ENCODE peak calls at places on chromosomes 11 and 22, in four cellular contexts. One of them, this sample, is unnamed.
A peak's percentile ranks its signal among the peaks of the same experiment; 100 is the strongest.

GRCh38 chr11:16713594-16713993 is 24.9 kb upstream of the C11orf58 start:
- DNase-seq in progenitor cell of endocrine pancreas: no peak
- DNase-seq in heart right ventricle: no peak
- DNase-seq in mammary epithelial cell: no peak
- DNase-seq in this sample: no peak

GRCh38 chr11:124311677-124312076 is 2.1 kb downstream of the OR8D1 start:
- DNase-seq in progenitor cell of endocrine pancreas: no peak
- DNase-seq in heart right ventricle: no peak
- DNase-seq in mammary epithelial cell: no peak
- DNase-seq in this sample: no peak

GRCh38 chr11:88367310-88367709 is 29.8 kb upstream of the CTSC start:
- DNase-seq in progenitor cell of endocrine pancreas: no peak
- DNase-seq in heart right ventricle: no peak
- DNase-seq in mammary epithelial cell: no peak
- DNase-seq in this sample: no peak

GRCh38 chr22:45084400-45084920 is 74.7 kb upstream of the PHF21B start:
- DNase-seq in progenitor cell of endocrine pancreas: no peak
- DNase-seq in heart right ventricle: no peak
- DNase-seq in mammary epithelial cell: no peak
- DNase-seq in this sample: no peak

GRCh38 chr11:71556018-71556417 is 7.8 kb downstream of the KRTAP5-9 start:
- DNase-seq in progenitor cell of endocrine pancreas: no peak
- DNase-seq in heart right ventricle: no peak
- DNase-seq in mammary epithelial cell: no peak
- DNase-seq in this sample: no peak

GRCh38 chr11:95145430-95146063 is 55.9 kb downstream of the ENDOD1 start:
- DNase-seq in progenitor cell of endocrine pancreas: no peak
- DNase-seq in heart right ventricle: no peak
- DNase-seq in mammary epithelial cell: no peak
- DNase-seq in this sample: no peak

GRCh38 chr11:737366-737765 is 9.9 kb upstream of the TALDO1 start:
- DNase-seq in progenitor cell of endocrine pancreas: no peak
- DNase-seq in heart right ventricle: no peak
- DNase-seq in mammary epithelial cell: no peak
- DNase-seq in this sample: no peak

GRCh38 chr11:113488931-113489351 is 13.7 kb upstream of the DRD2 start:
- DNase-seq in progenitor cell of endocrine pancreas: no peak
- DNase-seq in heart right ventricle: no peak
- DNase-seq in mammary epithelial cell: peak; percentile 46
- DNase-seq in this sample: no peak

GRCh38 chr11:11382858-11383532 is 29.9 kb upstream of the CSNK2A3 start:
- DNase-seq in progenitor cell of endocrine pancreas: no peak
- DNase-seq in heart right ventricle: no peak
- DNase-seq in mammary epithelial cell: no peak
- DNase-seq in this sample: no peak

GRCh38 chr11:67303989-67304411 is 670 bp downstream of the SSH3 start:
- DNase-seq in progenitor cell of endocrine pancreas: no peak
- DNase-seq in heart right ventricle: peak; percentile 45
- DNase-seq in mammary epithelial cell: peak; percentile 22
- DNase-seq in this sample: no peak

GRCh38 chr11:68325894-68326220 is 13.5 kb downstream of the LRP5 start:
- DNase-seq in progenitor cell of endocrine pancreas: no peak
- DNase-seq in heart right ventricle: no peak
- DNase-seq in mammary epithelial cell: no peak
- DNase-seq in this sample: no peak

GRCh38 chr11:114025329-114025907 is 34.1 kb upstream of the ZBTB16 start:
- DNase-seq in progenitor cell of endocrine pancreas: no peak
- DNase-seq in heart right ventricle: no peak
- DNase-seq in mammary epithelial cell: no peak
- DNase-seq in this sample: no peak

GRCh38 chr11:110093407-110094297 is 460 bp downstream of the ZC3H12C start:
- DNase-seq in progenitor cell of endocrine pancreas: peak; percentile 44
- DNase-seq in heart right ventricle: peak; percentile 64
- DNase-seq in mammary epithelial cell: peak; percentile 63
- DNase-seq in this sample: peak; percentile 78

GRCh38 chr11:103051158-103051801 is 40.7 kb downstream of the DCUN1D5 start:
- DNase-seq in progenitor cell of endocrine pancreas: no peak
- DNase-seq in heart right ventricle: no peak
- DNase-seq in mammary epithelial cell: no peak
- DNase-seq in this sample: no peak

GRCh38 chr22:35355744-35356420 is 25.0 kb upstream of the HMOX1 start:
- DNase-seq in progenitor cell of endocrine pancreas: no peak
- DNase-seq in heart right ventricle: no peak
- DNase-seq in mammary epithelial cell: no peak
- DNase-seq in this sample: no peak

GRCh38 chr11:113396693-113397092 is 9.1 kb downstream of the ANKK1 start:
- DNase-seq in progenitor cell of endocrine pancreas: no peak
- DNase-seq in heart right ventricle: no peak
- DNase-seq in mammary epithelial cell: no peak
- DNase-seq in this sample: no peak

GRCh38 chr11:47507016-47507631 is 45.8 kb downstream of the CELF1 start:
- DNase-seq in progenitor cell of endocrine pancreas: no peak
- DNase-seq in heart right ventricle: no peak
- DNase-seq in mammary epithelial cell: no peak
- DNase-seq in this sample: no peak
- TF ChIP-seq CTCF in progenitor cell of endocrine pancreas: no peak
- TF ChIP-seq CTCF in heart right ventricle: no peak
- TF ChIP-seq CTCF in mammary epithelial cell: no peak
- TF ChIP-seq CTCF in this sample: no peak

DNA sequence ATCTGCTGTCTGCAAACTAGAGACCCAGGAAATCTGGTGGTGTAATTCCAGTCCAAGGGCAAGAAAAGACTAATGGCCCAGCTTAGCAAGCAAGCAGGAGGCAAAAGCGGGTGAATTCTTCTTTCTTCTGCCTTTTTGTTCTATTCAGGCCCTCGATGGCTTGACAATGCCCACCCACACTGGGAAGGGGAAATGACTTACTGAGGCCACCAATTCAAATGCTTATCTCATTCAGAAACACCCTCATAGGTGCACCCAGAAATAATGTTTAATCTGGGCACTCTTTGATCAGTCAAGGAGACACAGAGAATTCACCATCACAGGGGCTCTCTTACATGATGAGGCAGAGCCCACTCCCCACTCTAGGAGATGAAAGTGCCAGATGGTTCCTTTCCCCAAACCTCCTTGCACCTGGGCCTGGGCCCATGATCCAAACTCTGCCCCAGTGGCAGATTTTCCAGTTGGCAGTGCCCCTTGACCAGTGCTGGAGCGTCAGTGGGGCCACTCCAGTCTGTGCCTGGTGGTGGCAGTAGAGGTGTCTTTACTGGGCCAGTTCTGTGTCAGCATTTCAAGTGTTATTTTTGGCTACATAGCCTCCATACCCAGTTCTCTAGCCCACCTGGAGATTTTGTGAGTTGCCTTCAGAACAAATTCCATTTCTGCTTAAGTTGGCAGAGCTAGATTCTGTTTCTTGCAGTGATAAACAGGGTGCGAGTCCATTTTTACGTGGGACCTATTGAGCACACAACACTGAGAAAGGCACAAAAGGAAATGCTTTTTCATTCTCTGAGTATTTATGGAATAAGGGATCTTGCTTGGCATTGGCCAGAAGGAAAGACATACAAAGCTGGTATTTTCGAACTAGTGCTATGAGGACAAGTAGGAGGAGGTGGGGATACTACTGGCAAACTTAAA is 7.5 kb downstream of the ELMOD1 start:
- DNase-seq in progenitor cell of endocrine pancreas: no peak
- DNase-seq in heart right ventricle: no peak
- DNase-seq in mammary epithelial cell: no peak
- DNase-seq in this sample: no peak
- TF ChIP-seq CTCF in progenitor cell of endocrine pancreas: peak; percentile 52
- TF ChIP-seq CTCF in heart right ventricle: no peak
- TF ChIP-seq CTCF in mammary epithelial cell: peak; percentile 40
- TF ChIP-seq CTCF in this sample: peak; percentile 60

DNA sequence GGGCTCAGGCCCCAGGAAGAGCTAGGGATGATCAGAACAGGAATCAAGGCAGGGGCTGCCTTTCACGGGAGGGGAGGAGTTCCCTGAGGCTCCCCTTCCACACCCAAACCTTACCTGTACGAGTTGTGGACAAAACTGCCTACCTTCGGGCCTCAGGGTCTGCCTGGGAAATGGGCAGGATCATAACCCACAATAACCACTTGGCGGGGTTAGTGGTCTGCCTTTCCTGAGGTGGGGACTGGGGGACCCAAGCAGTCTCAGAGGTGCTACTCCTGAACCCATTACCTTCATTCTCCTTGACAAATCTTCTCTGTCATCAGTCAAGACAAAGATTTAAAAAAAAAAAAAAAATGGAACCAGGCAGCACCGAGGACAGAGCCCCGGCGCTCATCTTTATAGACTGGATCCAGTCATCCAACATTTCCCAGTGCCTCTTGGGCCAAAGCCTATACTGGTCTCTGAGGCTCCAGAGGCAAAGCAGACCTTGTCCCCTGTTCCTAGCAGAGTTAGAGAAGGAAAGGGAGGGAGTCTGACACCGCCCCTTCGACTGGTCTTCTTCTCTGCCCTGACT is 14.2 kb downstream of the P2RY6 start:
- DNase-seq in progenitor cell of endocrine pancreas: no peak
- DNase-seq in heart right ventricle: no peak
- DNase-seq in mammary epithelial cell: no peak
- DNase-seq in this sample: no peak
- TF ChIP-seq CTCF in progenitor cell of endocrine pancreas: no peak
- TF ChIP-seq CTCF in heart right ventricle: no peak
- TF ChIP-seq CTCF in mammary epithelial cell: no peak
- TF ChIP-seq CTCF in this sample: no peak

GRCh38 chr11:64564947-64565889 is 25.8 kb upstream of the SLC22A12 start:
- DNase-seq in progenitor cell of endocrine pancreas: no peak
- DNase-seq in heart right ventricle: no peak
- DNase-seq in mammary epithelial cell: no peak
- DNase-seq in this sample: no peak
- TF ChIP-seq CTCF in progenitor cell of endocrine pancreas: peak; percentile 36
- TF ChIP-seq CTCF in heart right ventricle: no peak
- TF ChIP-seq CTCF in mammary epithelial cell: no peak
- TF ChIP-seq CTCF in this sample: peak; percentile 33

GRCh38 chr11:126918556-126918955 is 82.0 kb downstream of the KIRREL3 start:
- DNase-seq in progenitor cell of endocrine pancreas: no peak
- DNase-seq in heart right ventricle: no peak
- DNase-seq in mammary epithelial cell: no peak
- DNase-seq in this sample: no peak

GRCh38 chr11:126924381-126924780 is 76.2 kb downstream of the KIRREL3 start:
- DNase-seq in progenitor cell of endocrine pancreas: no peak
- DNase-seq in heart right ventricle: no peak
- DNase-seq in mammary epithelial cell: no peak
- DNase-seq in this sample: no peak

GRCh38 chr11:126919147-126919823 is 81.3 kb downstream of the KIRREL3 start:
- DNase-seq in progenitor cell of endocrine pancreas: no peak
- DNase-seq in heart right ventricle: no peak
- DNase-seq in mammary epithelial cell: no peak
- DNase-seq in this sample: no peak

GRCh38 chr11:126917531-126918204 is 82.9 kb downstream of the KIRREL3 start:
- DNase-seq in progenitor cell of endocrine pancreas: no peak
- DNase-seq in heart right ventricle: no peak
- DNase-seq in mammary epithelial cell: peak; percentile 96
- DNase-seq in this sample: no peak

GRCh38 chr11:126920833-126921232 is 79.7 kb downstream of the KIRREL3 start:
- DNase-seq in progenitor cell of endocrine pancreas: no peak
- DNase-seq in heart right ventricle: no peak
- DNase-seq in mammary epithelial cell: no peak
- DNase-seq in this sample: no peak
- TF ChIP-seq CTCF in progenitor cell of endocrine pancreas: no peak
- TF ChIP-seq CTCF in heart right ventricle: no peak
- TF ChIP-seq CTCF in mammary epithelial cell: no peak
- TF ChIP-seq CTCF in this sample: no peak

GRCh38 chr11:32374261-32374711 is 61.1 kb downstream of the WT1 start:
- DNase-seq in progenitor cell of endocrine pancreas: no peak
- DNase-seq in heart right ventricle: no peak
- DNase-seq in mammary epithelial cell: no peak
- DNase-seq in this sample: no peak
- TF ChIP-seq CTCF in progenitor cell of endocrine pancreas: peak; percentile 53
- TF ChIP-seq CTCF in heart right ventricle: peak; percentile 46
- TF ChIP-seq CTCF in mammary epithelial cell: peak; percentile 44
- TF ChIP-seq CTCF in this sample: peak; percentile 68

GRCh38 chr22:39654959-39655579 is 84.5 kb downstream of the CACNA1I start:
- DNase-seq in progenitor cell of endocrine pancreas: no peak
- DNase-seq in heart right ventricle: no peak
- DNase-seq in mammary epithelial cell: no peak
- DNase-seq in this sample: no peak
- TF ChIP-seq CTCF in progenitor cell of endocrine pancreas: no peak
- TF ChIP-seq CTCF in heart right ventricle: no peak
- TF ChIP-seq CTCF in mammary epithelial cell: no peak
- TF ChIP-seq CTCF in this sample: peak; percentile 29

GRCh38 chr11:106917973-106918372 is 100.3 kb downstream of the GUCY1A2 start:
- DNase-seq in progenitor cell of endocrine pancreas: no peak
- DNase-seq in heart right ventricle: no peak
- DNase-seq in mammary epithelial cell: no peak
- DNase-seq in this sample: no peak
- TF ChIP-seq CTCF in progenitor cell of endocrine pancreas: peak; percentile 52
- TF ChIP-seq CTCF in heart right ventricle: peak; percentile 22
- TF ChIP-seq CTCF in mammary epithelial cell: peak; percentile 53
- TF ChIP-seq CTCF in this sample: peak; percentile 60

DNA sequence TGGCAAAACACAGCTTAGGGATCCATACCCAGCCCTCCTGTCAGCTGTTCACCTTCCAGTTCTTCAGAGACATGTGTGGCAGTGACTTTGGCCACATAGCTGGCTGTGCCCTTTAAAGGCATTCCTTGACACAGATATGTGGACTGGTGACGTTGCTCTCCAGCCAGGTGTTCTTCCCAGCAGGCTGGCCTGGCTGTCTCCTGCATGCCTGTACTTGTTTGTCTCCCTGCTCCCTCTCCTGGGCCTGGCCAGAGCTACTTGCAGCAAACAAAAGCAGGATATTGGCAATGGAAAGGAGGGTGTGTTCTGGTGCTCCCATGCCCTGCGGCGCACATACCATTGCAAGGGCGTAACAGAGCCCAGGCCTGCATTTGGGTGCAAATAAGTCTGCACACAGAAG is 38.3 kb downstream of the PIK3IP1 start:
- DNase-seq in progenitor cell of endocrine pancreas: no peak
- DNase-seq in heart right ventricle: peak; percentile 34
- DNase-seq in mammary epithelial cell: peak; percentile 98
- DNase-seq in this sample: no peak
- TF ChIP-seq CTCF in progenitor cell of endocrine pancreas: no peak
- TF ChIP-seq CTCF in heart right ventricle: no peak
- TF ChIP-seq CTCF in mammary epithelial cell: no peak
- TF ChIP-seq CTCF in this sample: no peak

This sample was measured in type B pancreatic cell.